ENCODE peak calls at places on chromosomes 13 and 19, in four cellular contexts. Y is mesendoderm, H is IMR-90, G is H1. T is an unnamed sample.
A peak's percentile ranks its signal among the peaks of the same experiment; 100 is the strongest.

GRCh38 chr13:27920677-27921420 is 1.0 kb downstream of the PDX1 start:
- DNase-seq in Y (peak; percentile 53), H (peak; percentile 6), G (no peak), T (no peak)

GRCh38 chr13:102369303-102369702 is 32.5 kb downstream of the FGF14 start:
- DNase-seq in Y (peak; percentile 35), H (no peak), G (no peak), T (no peak)

GRCh38 chr13:113928701-113929627 is 44.9 kb downstream of the C13orf46 start:
- DNase-seq in Y (no peak), H (peak; percentile 69), G (no peak), T (no peak)

GRCh38 chr19:31562916-31563626 is 213.8 kb upstream of the TSHZ3 start:
- DNase-seq in Y (no peak), H (no peak), G (no peak), T (no peak)

GRCh38 chr13:96460571-96460970 is 370.7 kb downstream of the HS6ST3 start:
- DNase-seq in Y (no peak), H (no peak), G (no peak), T (no peak)

GRCh38 chr13:97372929-97373328 is 61.0 kb upstream of the RAP2A start:
- DNase-seq in Y (no peak), H (no peak), G (no peak), T (no peak)

GRCh38 chr13:35987572-35988513 is 143.3 kb downstream of the DCLK1 start:
- DNase-seq in Y (no peak), H (no peak), G (no peak), T (peak; percentile 90)

GRCh38 chr19:33464733-33465115 is 56.9 kb downstream of the PEPD start:
- DNase-seq in Y (no peak), H (no peak), G (no peak), T (no peak)

GRCh38 chr13:33125821-33126570 is 109.8 kb downstream of the KL start:
- DNase-seq in Y (peak; percentile 97), H (peak; percentile 97), G (peak; percentile 51), T (peak; percentile 75)

GRCh38 chr19:33287438-33287837 is 14.9 kb downstream of the CEBPA start:
- DNase-seq in Y (no peak), H (no peak), G (no peak), T (no peak)

GRCh38 chr13:110542311-110542796 is 19.2 kb downstream of the RAB20 start:
- DNase-seq in Y (no peak), H (no peak), G (no peak), T (no peak)

GRCh38 chr13:100269837-100270236 is 180.9 kb downstream of the PCCA start:
- DNase-seq in Y (no peak), H (peak; percentile 82), G (no peak), T (no peak)

GRCh38 chr13:41059466-41059865 is 1.8 kb upstream of the WBP4 start:
- DNase-seq in Y (no peak), H (peak; percentile 11), G (no peak), T (no peak)

GRCh38 chr13:41061075-41061913 is at the start of gene WBP4:
- DNase-seq in Y (peak; percentile 99), H (peak; percentile 95), G (peak; percentile 90), T (peak; percentile 95)

GRCh38 chr13:41058229-41059070 is 2.9 kb upstream of the WBP4 start:
- DNase-seq in Y (peak; percentile 26), H (peak; percentile 4), G (no peak), T (peak; percentile 25)

GRCh38 chr13:41060723-41061074 is 610 bp upstream of the WBP4 start:
- DNase-seq in Y (peak; percentile 87), H (no peak), G (peak; percentile 27), T (peak; percentile 83)

DNA sequence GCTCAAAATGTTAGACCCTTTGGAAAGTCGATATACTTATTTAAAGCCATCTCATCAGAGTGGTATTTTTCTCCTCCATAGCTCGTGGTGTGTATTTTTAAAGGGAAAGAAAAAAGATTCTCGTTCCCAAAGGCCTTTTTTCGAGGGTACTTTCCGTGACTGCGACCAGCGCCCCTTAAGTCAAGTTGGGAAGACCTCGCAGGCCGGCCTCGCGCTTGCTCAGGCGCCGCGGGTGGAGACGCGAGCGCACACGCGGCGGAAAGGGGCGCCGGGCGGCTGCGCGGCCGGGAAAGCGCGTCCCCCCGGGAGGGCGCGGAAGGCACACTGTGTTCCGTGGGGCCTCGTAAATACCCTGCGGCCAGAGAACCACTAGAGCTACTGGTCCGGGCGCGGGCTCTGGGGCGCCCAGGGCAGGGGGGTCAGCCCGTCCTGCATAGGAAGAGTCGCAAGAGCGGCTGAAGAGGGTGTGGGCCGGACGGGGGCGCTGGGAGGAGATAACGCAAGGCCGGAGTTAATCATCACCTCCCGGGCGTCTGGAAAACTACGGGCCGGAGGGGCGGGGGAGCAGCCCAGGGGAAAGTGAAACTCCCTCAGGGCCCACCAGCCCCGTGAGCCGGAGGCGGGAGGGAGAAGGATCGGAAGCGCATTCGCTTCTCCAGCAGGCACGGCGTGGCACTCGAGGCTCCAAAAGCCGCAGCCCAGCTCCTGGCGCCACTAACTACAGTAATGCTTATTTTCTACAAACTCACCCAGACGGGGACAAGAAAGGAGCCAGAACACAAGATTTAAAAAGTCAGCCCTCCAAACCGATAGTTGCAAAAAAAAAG is 1.2 kb upstream of the WBP4 start:
- DNase-seq in Y (peak; percentile 98), H (peak; percentile 87), G (peak; percentile 70), T (peak; percentile 97)
- H4K8ac ChIP-seq in Y (no peak overlapping the region), H (peak overlapping the region; percentile 91), G (peak overlapping the region; percentile 69), T (peak overlapping the region; percentile 94)

GRCh38 chr19:1474011-1474764 is 4.8 kb downstream of the C19orf25 start:
- DNase-seq in Y (no peak), H (peak; percentile 35), G (no peak), T (no peak)

GRCh38 chr19:1475751-1476437 is 3.1 kb downstream of the C19orf25 start:
- DNase-seq in Y (no peak), H (no peak), G (no peak), T (no peak)

GRCh38 chr19:1473424-1473851 is 5.6 kb downstream of the C19orf25 start:
- DNase-seq in Y (no peak), H (no peak), G (no peak), T (no peak)

GRCh38 chr19:1473056-1473400 is 6.0 kb downstream of the C19orf25 start:
- DNase-seq in Y (no peak), H (no peak), G (no peak), T (no peak)

DNA sequence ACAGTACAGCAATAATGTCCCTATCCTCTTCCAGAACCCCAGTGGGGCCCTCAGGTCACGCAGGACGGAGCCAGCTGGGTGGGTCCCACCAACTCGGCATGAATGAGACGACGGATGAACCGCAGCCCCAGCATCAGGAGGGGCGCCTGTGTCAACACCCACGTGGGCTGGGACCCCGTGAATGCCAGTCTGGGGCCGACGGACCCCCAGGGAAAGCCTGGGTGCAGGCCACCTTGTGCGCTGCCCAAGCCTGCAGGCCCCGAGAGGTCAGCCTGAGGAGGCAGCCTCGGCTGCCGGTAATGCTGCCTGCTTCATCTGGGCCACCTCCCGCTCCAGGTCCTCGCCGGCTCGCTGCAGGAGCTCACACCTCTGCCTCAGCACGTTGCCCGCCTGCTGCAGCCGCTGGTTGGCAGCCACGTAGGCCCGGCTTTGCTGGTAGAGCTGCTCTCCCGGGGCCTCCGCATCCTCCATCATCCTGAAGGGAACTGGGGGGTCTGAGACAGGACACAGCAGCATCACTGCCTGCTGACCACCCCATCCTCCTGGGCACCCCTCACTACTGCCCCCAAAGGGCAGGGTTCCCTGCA is 4.2 kb downstream of the C19orf25 start:
- DNase-seq in Y (no peak), H (no peak), G (no peak), T (no peak)
- H4K8ac ChIP-seq in Y (no peak overlapping the region), H (no peak overlapping the region), G (no peak overlapping the region), T (no peak overlapping the region)

GRCh38 chr19:38850231-38850975 is 617 bp upstream of the HNRNPL start:
- DNase-seq in Y (peak; percentile 100), H (peak; percentile 100), G (peak; percentile 100), T (peak; percentile 100)

GRCh38 chr19:38852231-38853044 is 2.7 kb upstream of the HNRNPL start:
- DNase-seq in Y (peak; percentile 72), H (peak; percentile 79), G (no peak), T (peak; percentile 49)

GRCh38 chr19:38849746-38850230 is at the start of gene HNRNPL:
- DNase-seq in Y (no peak), H (no peak), G (no peak), T (no peak)

GRCh38 chr19:38851622-38852230 is 1.9 kb upstream of the HNRNPL start:
- DNase-seq in Y (peak; percentile 95), H (peak; percentile 88), G (peak; percentile 69), T (peak; percentile 87)

DNA sequence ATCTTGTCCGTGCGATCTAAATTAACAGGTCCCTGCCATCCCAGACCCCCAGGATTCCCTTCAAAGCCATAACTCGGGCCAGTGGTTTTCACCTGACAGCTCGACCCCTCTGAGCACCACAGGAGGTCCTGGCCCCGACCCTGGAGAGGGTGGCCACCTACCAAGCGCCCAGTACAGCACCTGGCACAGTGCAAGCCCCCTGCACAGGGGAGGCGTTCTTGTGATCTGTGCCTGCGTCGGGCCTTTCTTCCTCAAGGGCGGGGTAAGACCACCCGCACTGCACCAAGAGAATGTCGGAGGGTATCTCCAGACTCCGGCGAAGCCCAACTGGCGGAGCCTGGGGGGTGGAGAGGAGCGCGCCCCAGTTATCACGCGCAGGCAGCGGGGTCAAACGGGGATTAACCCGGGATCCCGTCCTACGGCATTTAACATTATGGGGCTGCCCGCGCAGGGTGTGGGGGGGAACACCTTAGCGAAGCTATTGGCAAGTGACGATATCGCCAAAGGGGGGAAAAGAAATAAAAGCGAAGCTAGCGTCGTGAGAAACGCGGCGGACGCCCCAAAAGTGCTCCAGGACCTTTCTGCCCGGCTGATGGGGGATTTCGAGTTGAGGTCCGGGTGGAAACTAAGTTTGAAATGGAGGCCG is 1.3 kb upstream of the HNRNPL start:
- DNase-seq in Y (peak; percentile 29), H (no peak), G (no peak), T (no peak)
- H4K8ac ChIP-seq in Y (no peak overlapping the region), H (peak overlapping the region; percentile 51), G (peak overlapping the region; percentile 91), T (peak overlapping the region; percentile 78)

DNA sequence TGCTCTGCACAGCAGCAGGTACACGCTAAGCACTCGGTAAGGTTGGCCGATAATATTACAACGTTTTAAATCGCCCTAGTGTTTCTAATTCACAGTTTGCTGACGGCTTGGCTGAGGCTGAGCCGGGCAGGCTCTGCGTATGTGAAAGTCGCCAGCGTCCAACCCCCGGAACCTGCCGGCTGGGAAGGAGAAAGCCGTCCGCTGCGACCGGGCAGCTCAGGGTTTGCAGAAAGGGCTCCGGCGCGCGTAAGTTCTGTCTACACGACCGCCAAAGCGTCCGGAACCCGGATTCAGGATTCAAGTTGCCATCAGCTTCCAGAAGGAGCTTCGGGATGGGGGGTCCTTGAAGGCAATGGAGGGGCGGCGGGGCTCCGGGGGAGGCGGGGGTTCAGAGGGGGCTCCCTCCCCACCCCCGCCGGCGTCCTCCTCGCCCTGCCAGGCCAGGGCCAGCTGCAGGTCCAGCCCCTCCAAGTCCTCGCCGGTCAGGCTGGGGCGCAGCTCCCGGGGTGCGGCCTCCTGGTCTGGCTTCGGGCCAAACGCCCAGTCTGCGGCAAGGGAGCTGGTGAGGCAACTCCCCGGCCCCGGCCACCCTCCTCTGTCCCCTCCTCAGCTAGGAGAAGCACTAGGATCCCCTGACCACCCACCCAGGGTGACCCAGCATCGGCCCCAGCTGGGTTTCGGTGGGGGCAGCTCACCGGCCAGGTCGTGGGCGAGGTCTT is 575 bp downstream of the SMIM44 start:
- DNase-seq in Y (no peak), H (no peak), G (no peak), T (no peak)
- H4K8ac ChIP-seq in Y (no peak overlapping the region), H (no peak overlapping the region), G (no peak overlapping the region), T (no peak overlapping the region)

GRCh38 chr19:49210108-49210900 is 52.7 kb downstream of the TRPM4 start:
- DNase-seq in Y (peak; percentile 91), H (no peak), G (peak; percentile 97), T (peak; percentile 2)
- H4K8ac ChIP-seq in Y (no peak overlapping the region), H (no peak overlapping the region), G (peak overlapping the region; percentile 91), T (no peak overlapping the region)